ENCODE peak calls at places on chromosomes 1 and 21, in six cellular contexts. One of them, this sample, is unnamed.

GRCh38 chr1:8797230-8797629 is 20.2 kb downstream of the RERE start:
- DNase-seq in lung microvascular endothelial cell: peak; percentile 24
- DNase-seq in AG09319: no peak
- DNase-seq in cardiac muscle cell: peak; percentile 14
- DNase-seq in NCI-H1417 treated with DMSO at 0.1 percent for 48 hours: no peak
- DNase-seq in mesothelial cell of epicardium: no peak
- DNase-seq in this sample: no peak

GRCh38 chr1:206739411-206740076 is 31.0 kb upstream of the IL19 start:
- DNase-seq in lung microvascular endothelial cell: no peak
- DNase-seq in AG09319: no peak
- DNase-seq in cardiac muscle cell: no peak
- DNase-seq in NCI-H1417 treated with DMSO at 0.1 percent for 48 hours: no peak
- DNase-seq in mesothelial cell of epicardium: no peak
- DNase-seq in this sample: no peak

GRCh38 chr1:112957133-112957812 is 1.3 kb upstream of the SLC16A1 start:
- DNase-seq in lung microvascular endothelial cell: peak; percentile 86
- DNase-seq in AG09319: peak; percentile 68
- DNase-seq in cardiac muscle cell: peak; percentile 92
- DNase-seq in NCI-H1417 treated with DMSO at 0.1 percent for 48 hours: no peak
- DNase-seq in mesothelial cell of epicardium: no peak
- DNase-seq in this sample: peak; percentile 79

GRCh38 chr1:78688701-78689100 is 39.1 kb downstream of the IFI44 start:
- DNase-seq in lung microvascular endothelial cell: peak; percentile 28
- DNase-seq in AG09319: peak; percentile 24
- DNase-seq in cardiac muscle cell: peak; percentile 77
- DNase-seq in NCI-H1417 treated with DMSO at 0.1 percent for 48 hours: no peak
- DNase-seq in mesothelial cell of epicardium: no peak
- DNase-seq in this sample: no peak

GRCh38 chr1:18794561-18794960 is 64.9 kb downstream of the TAS1R2 start:
- DNase-seq in lung microvascular endothelial cell: no peak
- DNase-seq in AG09319: no peak
- DNase-seq in cardiac muscle cell: no peak
- DNase-seq in NCI-H1417 treated with DMSO at 0.1 percent for 48 hours: no peak
- DNase-seq in mesothelial cell of epicardium: no peak
- DNase-seq in this sample: no peak

GRCh38 chr1:25610822-25611630 is 5.6 kb upstream of the MAN1C1 start:
- DNase-seq in lung microvascular endothelial cell: no peak
- DNase-seq in AG09319: no peak
- DNase-seq in cardiac muscle cell: peak; percentile 43
- DNase-seq in NCI-H1417 treated with DMSO at 0.1 percent for 48 hours: no peak
- DNase-seq in mesothelial cell of epicardium: no peak
- DNase-seq in this sample: no peak

GRCh38 chr21:45262616-45263015 is 25.1 kb downstream of the POFUT2 start:
- DNase-seq in lung microvascular endothelial cell: peak; percentile 24
- DNase-seq in AG09319: no peak
- DNase-seq in cardiac muscle cell: no peak
- DNase-seq in NCI-H1417 treated with DMSO at 0.1 percent for 48 hours: no peak
- DNase-seq in mesothelial cell of epicardium: no peak
- DNase-seq in this sample: no peak

GRCh38 chr1:155174334-155175280 is 958 bp downstream of the TRIM46 start:
- DNase-seq in lung microvascular endothelial cell: peak; percentile 28
- DNase-seq in AG09319: no peak
- DNase-seq in cardiac muscle cell: peak; percentile 38
- DNase-seq in NCI-H1417 treated with DMSO at 0.1 percent for 48 hours: peak; percentile 60
- DNase-seq in mesothelial cell of epicardium: no peak
- DNase-seq in this sample: no peak

GRCh38 chr1:167774710-167775109 is 52.9 kb downstream of the MPZL1 start:
- DNase-seq in lung microvascular endothelial cell: peak; percentile 44
- DNase-seq in AG09319: no peak
- DNase-seq in cardiac muscle cell: peak; percentile 27
- DNase-seq in NCI-H1417 treated with DMSO at 0.1 percent for 48 hours: no peak
- DNase-seq in mesothelial cell of epicardium: no peak
- DNase-seq in this sample: no peak

GRCh38 chr1:98054786-98055185 is 134.0 kb upstream of the DPYD start:
- DNase-seq in lung microvascular endothelial cell: peak; percentile 53
- DNase-seq in AG09319: no peak
- DNase-seq in cardiac muscle cell: no peak
- DNase-seq in NCI-H1417 treated with DMSO at 0.1 percent for 48 hours: no peak
- DNase-seq in mesothelial cell of epicardium: no peak
- DNase-seq in this sample: no peak

GRCh38 chr1:59485949-59486348 is 189.1 kb downstream of the FGGY start:
- DNase-seq in lung microvascular endothelial cell: peak; percentile 67
- DNase-seq in AG09319: no peak
- DNase-seq in cardiac muscle cell: no peak
- DNase-seq in NCI-H1417 treated with DMSO at 0.1 percent for 48 hours: no peak
- DNase-seq in mesothelial cell of epicardium: no peak
- DNase-seq in this sample: no peak

GRCh38 chr1:24743404-24744211 is 1.6 kb upstream of the CLIC4 start:
- DNase-seq in lung microvascular endothelial cell: peak; percentile 39
- DNase-seq in AG09319: peak; percentile 68
- DNase-seq in cardiac muscle cell: peak; percentile 87
- DNase-seq in NCI-H1417 treated with DMSO at 0.1 percent for 48 hours: no peak
- DNase-seq in mesothelial cell of epicardium: no peak
- DNase-seq in this sample: peak; percentile 85

GRCh38 chr1:6612641-6613360 is 730 bp upstream of the PHF13 start:
- DNase-seq in lung microvascular endothelial cell: peak; percentile 60
- DNase-seq in AG09319: no peak
- DNase-seq in cardiac muscle cell: peak; percentile 40
- DNase-seq in NCI-H1417 treated with DMSO at 0.1 percent for 48 hours: no peak
- DNase-seq in mesothelial cell of epicardium: no peak
- DNase-seq in this sample: no peak

GRCh38 chr1:169508432-169509338 is 22.9 kb upstream of the SLC19A2 start:
- DNase-seq in lung microvascular endothelial cell: no peak
- DNase-seq in AG09319: no peak
- DNase-seq in cardiac muscle cell: no peak
- DNase-seq in NCI-H1417 treated with DMSO at 0.1 percent for 48 hours: no peak
- DNase-seq in mesothelial cell of epicardium: no peak
- DNase-seq in this sample: no peak

GRCh38 chr1:82227696-82228095 is 427.0 kb downstream of the ADGRL2 start:
- DNase-seq in lung microvascular endothelial cell: no peak
- DNase-seq in AG09319: no peak
- DNase-seq in cardiac muscle cell: peak; percentile 80
- DNase-seq in NCI-H1417 treated with DMSO at 0.1 percent for 48 hours: no peak
- DNase-seq in mesothelial cell of epicardium: no peak
- DNase-seq in this sample: no peak

GRCh38 chr1:224884428-224884827 is 45.0 kb upstream of the DNAH14 start:
- DNase-seq in lung microvascular endothelial cell: no peak
- DNase-seq in AG09319: no peak
- DNase-seq in cardiac muscle cell: peak; percentile 46
- DNase-seq in NCI-H1417 treated with DMSO at 0.1 percent for 48 hours: no peak
- DNase-seq in mesothelial cell of epicardium: no peak
- DNase-seq in this sample: no peak

GRCh38 chr1:18149113-18149641 is 41.6 kb downstream of the IGSF21 start:
- DNase-seq in lung microvascular endothelial cell: no peak
- DNase-seq in AG09319: no peak
- DNase-seq in cardiac muscle cell: no peak
- DNase-seq in NCI-H1417 treated with DMSO at 0.1 percent for 48 hours: no peak
- DNase-seq in mesothelial cell of epicardium: no peak
- DNase-seq in this sample: no peak

GRCh38 chr1:197453376-197454058 is 185.5 kb downstream of the CRB1 start:
- DNase-seq in lung microvascular endothelial cell: no peak
- DNase-seq in AG09319: no peak
- DNase-seq in cardiac muscle cell: no peak
- DNase-seq in NCI-H1417 treated with DMSO at 0.1 percent for 48 hours: no peak
- DNase-seq in mesothelial cell of epicardium: no peak
- DNase-seq in this sample: no peak

GRCh38 chr1:11707621-11708276 is 16.2 kb downstream of the DRAXIN start:
- DNase-seq in lung microvascular endothelial cell: no peak
- DNase-seq in AG09319: no peak
- DNase-seq in cardiac muscle cell: no peak
- DNase-seq in NCI-H1417 treated with DMSO at 0.1 percent for 48 hours: no peak
- DNase-seq in mesothelial cell of epicardium: no peak
- DNase-seq in this sample: no peak

GRCh38 chr1:168360151-168360550 is 79.5 kb downstream of the TBX19 start:
- DNase-seq in lung microvascular endothelial cell: no peak
- DNase-seq in AG09319: no peak
- DNase-seq in cardiac muscle cell: peak; percentile 66
- DNase-seq in NCI-H1417 treated with DMSO at 0.1 percent for 48 hours: no peak
- DNase-seq in mesothelial cell of epicardium: no peak
- DNase-seq in this sample: no peak

GRCh38 chr1:30507391-30508174 is 215.8 kb downstream of the MATN1 start:
- DNase-seq in lung microvascular endothelial cell: no peak
- DNase-seq in AG09319: no peak
- DNase-seq in cardiac muscle cell: no peak
- DNase-seq in NCI-H1417 treated with DMSO at 0.1 percent for 48 hours: no peak
- DNase-seq in mesothelial cell of epicardium: no peak
- DNase-seq in this sample: no peak

GRCh38 chr1:116911166-116911553 is 1.4 kb downstream of the PTGFRN start:
- DNase-seq in lung microvascular endothelial cell: no peak
- DNase-seq in AG09319: no peak
- DNase-seq in cardiac muscle cell: no peak
- DNase-seq in NCI-H1417 treated with DMSO at 0.1 percent for 48 hours: no peak
- DNase-seq in mesothelial cell of epicardium: no peak
- DNase-seq in this sample: no peak

GRCh38 chr21:39386194-39386593 is 37.3 kb upstream of the HMGN1 start:
- DNase-seq in lung microvascular endothelial cell: no peak
- DNase-seq in AG09319: no peak
- DNase-seq in cardiac muscle cell: peak; percentile 21
- DNase-seq in NCI-H1417 treated with DMSO at 0.1 percent for 48 hours: no peak
- DNase-seq in mesothelial cell of epicardium: no peak
- DNase-seq in this sample: no peak

GRCh38 chr1:54135436-54136120 is 17.2 kb downstream of the CDCP2 start:
- DNase-seq in lung microvascular endothelial cell: no peak
- DNase-seq in AG09319: no peak
- DNase-seq in cardiac muscle cell: no peak
- DNase-seq in NCI-H1417 treated with DMSO at 0.1 percent for 48 hours: no peak
- DNase-seq in mesothelial cell of epicardium: no peak
- DNase-seq in this sample: no peak

GRCh38 chr1:205604825-205605544 is 26.8 kb downstream of the ELK4 start:
- DNase-seq in lung microvascular endothelial cell: peak; percentile 30
- DNase-seq in AG09319: peak; percentile 49
- DNase-seq in cardiac muscle cell: no peak
- DNase-seq in NCI-H1417 treated with DMSO at 0.1 percent for 48 hours: no peak
- DNase-seq in mesothelial cell of epicardium: no peak
- DNase-seq in this sample: no peak

GRCh38 chr1:222979561-222979960 is 163.5 kb downstream of the TLR5 start:
- DNase-seq in lung microvascular endothelial cell: no peak
- DNase-seq in AG09319: no peak
- DNase-seq in cardiac muscle cell: no peak
- DNase-seq in NCI-H1417 treated with DMSO at 0.1 percent for 48 hours: no peak
- DNase-seq in mesothelial cell of epicardium: no peak
- DNase-seq in this sample: no peak

This sample was measured in HFF-Myc.